ENCODE peak calls at places on chromosomes 12 and 14, in four cellular contexts. One of them, this sample, is unnamed.

GRCh38 chr12:67415473-67415872 is 146.3 kb downstream of the CAND1 start:
- DNase-seq in gastrocnemius medialis: no peak
- DNase-seq in body of pancreas: no peak
- DNase-seq in A549: peak; percentile 34
- DNase-seq in this sample: no peak

GRCh38 chr12:42735869-42736361 is 146.4 kb upstream of the PRICKLE1 start:
- DNase-seq in A549: no peak
- DNase-seq in body of pancreas: peak; percentile 29
- DNase-seq in gastrocnemius medialis: peak; percentile 58
- DNase-seq in this sample: no peak

GRCh38 chr12:51419473-51420228 is 5.0 kb upstream of the SLC4A8 start:
- DNase-seq in body of pancreas: no peak
- DNase-seq in gastrocnemius medialis: no peak
- DNase-seq in A549: peak; percentile 21
- DNase-seq in this sample: no peak

GRCh38 chr12:11658796-11659195 is 9.3 kb downstream of the ETV6 start:
- DNase-seq in A549: no peak
- DNase-seq in gastrocnemius medialis: no peak
- DNase-seq in body of pancreas: no peak
- DNase-seq in this sample: no peak

GRCh38 chr12:31215521-31216232 is 110.3 kb downstream of the SINHCAF start:
- DNase-seq in body of pancreas: peak; percentile 72
- DNase-seq in A549: no peak
- DNase-seq in gastrocnemius medialis: no peak
- DNase-seq in this sample: no peak

GRCh38 chr12:65725376-65725775 is 98.9 kb upstream of the HMGA2 start:
- DNase-seq in gastrocnemius medialis: no peak
- DNase-seq in body of pancreas: no peak
- DNase-seq in A549: no peak
- DNase-seq in this sample: no peak

GRCh38 chr12:129552996-129553750 is 350.7 kb downstream of the TMEM132D start:
- DNase-seq in gastrocnemius medialis: no peak
- DNase-seq in body of pancreas: no peak
- DNase-seq in A549: no peak
- DNase-seq in this sample: no peak

GRCh38 chr12:49098703-49099102 is 4.1 kb upstream of the DHH start:
- DNase-seq in body of pancreas: no peak
- DNase-seq in gastrocnemius medialis: no peak
- DNase-seq in A549: no peak
- DNase-seq in this sample: no peak

GRCh38 chr14:93686313-93686712 is 102.0 kb downstream of the PRIMA1 start:
- DNase-seq in body of pancreas: no peak
- DNase-seq in gastrocnemius medialis: no peak
- DNase-seq in A549: no peak
- DNase-seq in this sample: no peak

GRCh38 chr12:115449526-115449925 is 765.6 kb upstream of the TBX3 start:
- DNase-seq in gastrocnemius medialis: no peak
- DNase-seq in A549: no peak
- DNase-seq in body of pancreas: no peak
- DNase-seq in this sample: no peak

GRCh38 chr14:85205875-85206274 is 324.1 kb upstream of the FLRT2 start:
- DNase-seq in gastrocnemius medialis: no peak
- DNase-seq in body of pancreas: no peak
- DNase-seq in A549: no peak
- DNase-seq in this sample: no peak

GRCh38 chr12:127770123-127770522 is 496.8 kb upstream of the TMEM132C start:
- DNase-seq in A549: no peak
- DNase-seq in gastrocnemius medialis: no peak
- DNase-seq in body of pancreas: no peak
- DNase-seq in this sample: no peak

GRCh38 chr14:70622111-70622712 is 19.5 kb upstream of the TTC9 start:
- DNase-seq in body of pancreas: peak; percentile 42
- DNase-seq in gastrocnemius medialis: peak; percentile 17
- DNase-seq in A549: peak; percentile 58
- DNase-seq in this sample: no peak

GRCh38 chr14:64698899-64699298 is 5.3 kb upstream of the PLEKHG3 start:
- DNase-seq in A549: peak; percentile 38
- DNase-seq in gastrocnemius medialis: no peak
- DNase-seq in body of pancreas: peak; percentile 57
- DNase-seq in this sample: no peak

GRCh38 chr12:32027684-32028355 is 68.6 kb downstream of the RESF1 start:
- DNase-seq in A549: no peak
- DNase-seq in gastrocnemius medialis: no peak
- DNase-seq in body of pancreas: no peak
- DNase-seq in this sample: no peak

GRCh38 chr12:50734409-50735263 is 29.3 kb upstream of the ATF1 start:
- DNase-seq in A549: peak; percentile 52
- DNase-seq in gastrocnemius medialis: no peak
- DNase-seq in body of pancreas: no peak
- DNase-seq in this sample: no peak

GRCh38 chr12:79643821-79644220 is 46.9 kb downstream of the PAWR start:
- DNase-seq in A549: no peak
- DNase-seq in body of pancreas: no peak
- DNase-seq in gastrocnemius medialis: no peak
- DNase-seq in this sample: no peak

GRCh38 chr14:33432407-33433023 is 493.8 kb downstream of the NPAS3 start:
- DNase-seq in body of pancreas: no peak
- DNase-seq in A549: peak; percentile 29
- DNase-seq in gastrocnemius medialis: no peak
- DNase-seq in this sample: no peak

GRCh38 chr14:51073751-51074150 is 21.2 kb downstream of the TRIM9 start:
- DNase-seq in A549: no peak
- DNase-seq in gastrocnemius medialis: no peak
- DNase-seq in body of pancreas: no peak
- DNase-seq in this sample: no peak

GRCh38 chr14:22333408-22334274 is 255.4 kb downstream of the DAD1 start:
- DNase-seq in body of pancreas: peak; percentile 65
- DNase-seq in gastrocnemius medialis: peak; percentile 23
- DNase-seq in A549: peak; percentile 88
- DNase-seq in this sample: no peak

GRCh38 chr12:63982787-63983186 is 138.3 kb downstream of the SRGAP1 start:
- DNase-seq in body of pancreas: no peak
- DNase-seq in A549: no peak
- DNase-seq in gastrocnemius medialis: no peak
- DNase-seq in this sample: no peak

GRCh38 chr12:120468271-120468845 is 1.2 kb downstream of the SRSF9 start:
- DNase-seq in A549: peak; percentile 55
- DNase-seq in gastrocnemius medialis: peak; percentile 30
- DNase-seq in body of pancreas: peak; percentile 35
- DNase-seq in this sample: peak; percentile 69

GRCh38 chr12:88113871-88114270 is 28.0 kb downstream of the CEP290 start:
- DNase-seq in gastrocnemius medialis: no peak
- DNase-seq in A549: no peak
- DNase-seq in body of pancreas: no peak
- DNase-seq in this sample: no peak

GRCh38 chr14:93316716-93317115 is 16.1 kb downstream of the BTBD7 start:
- DNase-seq in body of pancreas: no peak
- DNase-seq in gastrocnemius medialis: no peak
- DNase-seq in A549: no peak
- DNase-seq in this sample: no peak

GRCh38 chr14:100129161-100129589 is 30.3 kb downstream of the DEGS2 start:
- DNase-seq in A549: no peak
- DNase-seq in body of pancreas: no peak
- DNase-seq in gastrocnemius medialis: peak; percentile 36
- DNase-seq in this sample: no peak

GRCh38 chr14:49250109-49250508 is 336.1 kb downstream of the RPS29 start:
- DNase-seq in gastrocnemius medialis: no peak
- DNase-seq in body of pancreas: no peak
- DNase-seq in A549: no peak
- DNase-seq in this sample: no peak

GRCh38 chr14:103310576-103311095 is 23.4 kb upstream of the EIF5 start:
- DNase-seq in body of pancreas: no peak
- DNase-seq in A549: no peak
- DNase-seq in gastrocnemius medialis: no peak
- DNase-seq in this sample: no peak

GRCh38 chr14:30521899-30522736 is 36.8 kb upstream of the G2E3 start:
- DNase-seq in gastrocnemius medialis: no peak
- DNase-seq in body of pancreas: no peak
- DNase-seq in A549: peak; percentile 42
- DNase-seq in this sample: no peak

GRCh38 chr14:105475916-105476845 is 1.6 kb downstream of the CRIP2 start:
- DNase-seq in body of pancreas: peak; percentile 74
- DNase-seq in A549: no peak
- DNase-seq in gastrocnemius medialis: peak; percentile 46
- DNase-seq in this sample: no peak

GRCh38 chr14:105478624-105479305 is 4.1 kb downstream of the CRIP2 start:
- DNase-seq in A549: no peak
- DNase-seq in gastrocnemius medialis: no peak
- DNase-seq in body of pancreas: no peak
- DNase-seq in this sample: no peak

GRCh38 chr14:105479438-105480164 is 5.0 kb downstream of the CRIP2 start:
- DNase-seq in gastrocnemius medialis: no peak
- DNase-seq in body of pancreas: no peak
- DNase-seq in A549: no peak
- DNase-seq in this sample: no peak

GRCh38 chr14:105476937-105477658 is 2.5 kb downstream of the CRIP2 start:
- DNase-seq in A549: no peak
- DNase-seq in gastrocnemius medialis: no peak
- DNase-seq in body of pancreas: no peak
- DNase-seq in this sample: no peak

GRCh38 chr14:105477659-105478623 is 3.3 kb downstream of the CRIP2 start:
- DNase-seq in gastrocnemius medialis: no peak
- DNase-seq in body of pancreas: no peak
- DNase-seq in A549: no peak
- DNase-seq in this sample: no peak
- H3K4me1 ChIP-seq in gastrocnemius medialis: peaks cover 59% of the 10 kb centered on the region
- H3K4me1 ChIP-seq in body of pancreas: peaks cover 73% of the 10 kb centered on the region
- H3K4me1 ChIP-seq in A549: peaks cover 74% of the 10 kb centered on the region
- H3K4me1 ChIP-seq in this sample: peaks cover 23% of the 10 kb centered on the region

GRCh38 chr12:19572920-19573558 is 133.7 kb downstream of the AEBP2 start:
- DNase-seq in body of pancreas: no peak
- DNase-seq in gastrocnemius medialis: no peak
- DNase-seq in A549: peak; percentile 68
- DNase-seq in this sample: no peak
- TF ChIP-seq CTCF in body of pancreas: no peak
- TF ChIP-seq CTCF in gastrocnemius medialis: no peak
- TF ChIP-seq CTCF in A549: peak; percentile 48
- TF ChIP-seq CTCF in this sample: peak; percentile 17

GRCh38 chr14:89399157-89399556 is 17.9 kb downstream of the FOXN3 start:
- DNase-seq in A549: no peak
- DNase-seq in body of pancreas: no peak
- DNase-seq in gastrocnemius medialis: no peak
- DNase-seq in this sample: no peak
- H3K27ac ChIP-seq in A549: no peak overlapping the region
- H3K27ac ChIP-seq in body of pancreas: no peak overlapping the region
- H3K27ac ChIP-seq in gastrocnemius medialis: no peak overlapping the region
- H3K27ac ChIP-seq in this sample: no peak overlapping the region

GRCh38 chr12:39993261-39993660 is 112.6 kb downstream of the SLC2A13 start:
- DNase-seq in gastrocnemius medialis: no peak
- DNase-seq in A549: no peak
- DNase-seq in body of pancreas: no peak
- DNase-seq in this sample: no peak
- H3K4me1 ChIP-seq in gastrocnemius medialis: no peaks in the 10 kb centered on the region
- H3K4me1 ChIP-seq in A549: no peaks in the 10 kb centered on the region
- H3K4me1 ChIP-seq in body of pancreas: no peaks in the 10 kb centered on the region
- H3K4me1 ChIP-seq in this sample: no peaks in the 10 kb centered on the region

DNA sequence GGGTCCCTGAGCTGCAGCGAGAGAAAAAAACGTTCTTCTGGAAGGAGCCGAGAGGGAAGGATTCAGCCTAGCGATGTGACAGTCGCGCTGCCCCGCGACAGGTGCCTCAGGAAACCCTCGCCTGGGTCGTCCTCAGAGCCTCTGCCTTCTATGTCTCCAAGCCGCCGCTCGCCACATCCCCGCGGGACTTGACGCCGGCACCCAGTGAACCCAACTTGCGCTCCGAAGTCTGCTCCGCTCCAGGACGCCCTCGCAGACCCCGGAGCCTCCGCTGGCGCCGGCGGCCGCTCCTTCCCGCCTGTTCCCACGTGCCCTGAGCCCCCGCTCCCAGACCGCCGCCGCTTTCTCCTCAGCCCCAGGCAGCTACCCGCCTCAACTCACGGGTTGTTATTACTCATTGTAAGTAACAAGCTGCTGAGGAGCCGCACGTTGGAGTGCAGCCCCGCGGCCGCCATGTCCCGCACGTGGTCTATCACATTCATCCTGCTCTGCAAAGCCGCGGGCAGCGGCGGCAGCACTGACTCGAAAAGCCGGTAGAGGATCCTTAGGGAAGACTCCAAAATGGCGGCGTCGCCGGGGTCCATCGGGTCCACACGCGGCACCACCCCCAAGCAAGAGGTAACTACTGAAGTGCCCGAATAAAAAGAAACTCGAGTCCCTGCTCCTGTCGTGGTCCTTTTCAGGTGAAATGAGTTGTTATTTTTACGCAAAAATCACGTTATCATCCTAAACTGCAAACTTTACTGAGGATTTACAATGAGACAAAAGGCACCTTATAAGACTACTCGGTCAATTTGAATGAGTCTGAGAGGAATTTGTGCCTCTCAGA is at the start of gene ANAPC7:
- DNase-seq in A549: peak; percentile 96
- DNase-seq in gastrocnemius medialis: peak; percentile 90
- DNase-seq in body of pancreas: peak; percentile 89
- DNase-seq in this sample: peak; percentile 94
- TF ChIP-seq CTCF in A549: no peak
- TF ChIP-seq CTCF in gastrocnemius medialis: no peak
- TF ChIP-seq CTCF in body of pancreas: no peak
- TF ChIP-seq CTCF in this sample: no peak

GRCh38 chr12:124479680-124480468 is 87.5 kb downstream of the NCOR2 start:
- DNase-seq in A549: no peak
- DNase-seq in body of pancreas: no peak
- DNase-seq in gastrocnemius medialis: no peak
- DNase-seq in this sample: no peak
- H3K27ac ChIP-seq in A549: peak overlapping the region; percentile 71
- H3K27ac ChIP-seq in body of pancreas: no peak overlapping the region
- H3K27ac ChIP-seq in gastrocnemius medialis: peak overlapping the region; percentile 50
- H3K27ac ChIP-seq in this sample: no peak overlapping the region

This sample was measured in ascending aorta.